ENCODE peak calls at places on chromosome 13, in seven cellular contexts. W is left ventricle myocardium inferior; L is stimulated activated CD4-positive, alpha-beta T cell treated with anti-CD3 and anti-CD28 coated beads, Interleukin-15, amount 100 ng/mL, for 24 hours; A is midbrain; P is GM23248; B is cardiac muscle cell; D is hippocampal formation. H is an unnamed sample.

GRCh38 chr13:85806553-85807175 is 7.4 kb upstream of the SLITRK6 start:
- DNase-seq in W (no peak), L (no peak), A (peak), P (peak), B (peak), D (no peak), H (no peak)

GRCh38 chr13:28470286-28470685 is 24.6 kb downstream of the FLT1 start:
- DNase-seq in W (no peak), L (no peak), A (no peak), P (no peak), B (no peak), D (no peak), H (no peak)

GRCh38 chr13:97307882-97308624 is 85.9 kb downstream of the MBNL2 start:
- DNase-seq in W (peak), L (no peak), A (peak), P (peak), B (peak), D (peak), H (peak)

GRCh38 chr13:78430811-78431210 is 172.5 kb downstream of the POU4F1 start:
- DNase-seq in W (no peak), L (no peak), A (no peak), P (no peak), B (no peak), D (no peak), H (no peak)

GRCh38 chr13:36875431-36875830 is 44.6 kb downstream of the SMAD9 start:
- DNase-seq in W (no peak), L (no peak), A (no peak), P (no peak), B (no peak), D (no peak), H (no peak)

GRCh38 chr13:113959198-113959597 is 14.7 kb downstream of the C13orf46 start:
- DNase-seq in W (no peak), L (no peak), A (no peak), P (peak), B (no peak), D (no peak), H (no peak)

GRCh38 chr13:43444085-43444484 is 342.7 kb downstream of the ENOX1 start:
- DNase-seq in W (no peak), L (no peak), A (no peak), P (no peak), B (no peak), D (no peak), H (no peak)

GRCh38 chr13:28012383-28012782 is 23.9 kb upstream of the URAD start:
- DNase-seq in W (no peak), L (no peak), A (no peak), P (peak), B (no peak), D (no peak), H (no peak)

GRCh38 chr13:20580257-20580656 is 13.3 kb downstream of the IFT88 start:
- DNase-seq in W (no peak), L (no peak), A (no peak), P (no peak), B (no peak), D (no peak), H (no peak)

GRCh38 chr13:49746111-49746510 is 46.4 kb downstream of the KPNA3 start:
- DNase-seq in W (no peak), L (no peak), A (no peak), P (no peak), B (no peak), D (no peak), H (no peak)

GRCh38 chr13:26020536-26021290 is 31.1 kb downstream of the SHISA2 start:
- DNase-seq in W (no peak), L (no peak), A (no peak), P (no peak), B (no peak), D (no peak), H (no peak)

GRCh38 chr13:95723428-95723827 is 46.5 kb downstream of the DNAJC3 start:
- DNase-seq in W (no peak), L (no peak), A (no peak), P (no peak), B (no peak), D (no peak), H (no peak)

GRCh38 chr13:31797154-31797775 is 57.9 kb downstream of the RXFP2 start:
- DNase-seq in W (no peak), L (no peak), A (peak), P (peak), B (peak), D (no peak), H (no peak)

GRCh38 chr13:59276436-59276835 is 887.3 kb downstream of the DIAPH3 start:
- DNase-seq in W (no peak), L (no peak), A (no peak), P (no peak), B (no peak), D (no peak), H (no peak)

GRCh38 chr13:33229446-33230177 is 55.9 kb downstream of the STARD13 start:
- DNase-seq in W (no peak), L (no peak), A (peak), P (no peak), B (no peak), D (peak), H (peak)

GRCh38 chr13:108120332-108120731 is 95.0 kb downstream of the LIG4 start:
- DNase-seq in W (no peak), L (no peak), A (no peak), P (no peak), B (no peak), D (peak), H (no peak)

GRCh38 chr13:20415288-20415644 is 110.4 kb downstream of the CRYL1 start:
- DNase-seq in W (no peak), L (no peak), A (no peak), P (no peak), B (no peak), D (no peak), H (no peak)

GRCh38 chr13:73303858-73304257 is 245.1 kb downstream of the KLF5 start:
- DNase-seq in W (no peak), L (peak), A (no peak), P (peak), B (no peak), D (no peak), H (no peak)

GRCh38 chr13:91579320-91579719 is 180.9 kb downstream of the GPC5 start:
- DNase-seq in W (no peak), L (no peak), A (no peak), P (no peak), B (no peak), D (no peak), H (no peak)

GRCh38 chr13:99250977-99251825 is 7.0 kb downstream of the GPR18 start:
- DNase-seq in W (no peak), L (no peak), A (no peak), P (no peak), B (no peak), D (no peak), H (no peak)

H was measured in C1 segment of cervical spinal cord.